ENCODE peak calls at places on chromosomes 5 and 9, in eight cellular contexts. V is right lobe of liver; Q is GM23248; Z is PC-9; N is right cardiac atrium; B is CD8-positive, alpha-beta memory T cell; K is lower lobe of right lung; Y is PC-3. D is an unnamed sample.

GRCh38 chr9:79974806-79975422 is 403.1 kb downstream of the TLE4 start:
- DNase-seq in Q (no peak), Y (no peak), N (no peak), V (no peak), K (no peak), Z (no peak), B (no peak), D (no peak)

GRCh38 chr9:105254226-105254625 is 9.8 kb downstream of the SLC44A1 start:
- DNase-seq in K (no peak), N (no peak), Q (no peak), Y (no peak), Z (no peak), B (no peak), V (no peak), D (no peak)

GRCh38 chr5:106092455-106092854 is 1578.3 kb downstream of the EFNA5 start:
- DNase-seq in V (no peak), N (no peak), Q (no peak), Z (no peak), B (no peak), Y (no peak), K (no peak), D (no peak)

GRCh38 chr5:118963169-118963568 is 25.2 kb downstream of the DTWD2 start:
- DNase-seq in Q (no peak), B (no peak), V (no peak), Y (no peak), Z (no peak), K (no peak), N (no peak), D (no peak)

GRCh38 chr9:121886759-121887485 is 206.2 kb downstream of the TTLL11 start:
- DNase-seq in B (no peak), Y (no peak), Z (no peak), Q (no peak), N (no peak), K (no peak), V (no peak), D (no peak)

GRCh38 chr5:103454774-103455173 is 107.8 kb downstream of the NUDT12 start:
- DNase-seq in Y (no peak), B (no peak), Q (peak; percentile 39), Z (no peak), K (no peak), V (no peak), N (no peak), D (no peak)

GRCh38 chr9:84898188-84898587 is 228.7 kb downstream of the NTRK2 start:
- DNase-seq in Q (no peak), Z (no peak), B (no peak), N (no peak), Y (no peak), V (no peak), K (no peak), D (no peak)

GRCh38 chr5:65142511-65143011 is 339.2 kb downstream of the ADAMTS6 start:
- DNase-seq in K (no peak), Y (peak; percentile 37), Z (no peak), V (no peak), N (no peak), B (no peak), Q (peak; percentile 70), D (no peak)

GRCh38 chr9:34253460-34253837 is 74.6 kb downstream of the UBAP1 start:
- DNase-seq in K (no peak), N (peak; percentile 80), V (no peak), Z (no peak), Y (peak; percentile 23), Q (peak; percentile 81), B (no peak), D (no peak)

DNA sequence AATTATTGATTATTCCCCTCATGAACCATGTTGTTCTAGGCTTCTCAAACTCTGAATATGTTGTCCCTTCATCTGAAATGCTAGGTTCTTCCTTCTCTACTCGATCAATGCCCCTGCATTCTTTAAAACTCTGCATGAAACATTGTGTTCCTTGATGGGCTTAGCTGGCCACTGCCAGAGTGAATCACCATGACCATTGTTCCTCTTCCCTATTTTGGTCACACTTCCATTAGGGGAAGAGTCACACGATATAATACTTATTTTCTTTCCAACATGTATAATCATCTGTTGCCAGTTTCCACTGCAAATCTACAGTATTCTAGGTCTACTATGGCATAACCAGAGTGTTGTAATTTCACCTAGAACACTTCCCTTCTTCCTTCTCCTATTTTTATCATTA is 247.9 kb downstream of the TRPM3 start:
- DNase-seq in N (no peak), Y (no peak), V (no peak), Q (no peak), B (no peak), Z (no peak), K (no peak), D (no peak)
- H3K27ac ChIP-seq in N (no peak overlapping the region), Y (no peak overlapping the region), V (no peak overlapping the region), Q (no peak overlapping the region), B (no peak overlapping the region), Z (no peak overlapping the region), K (no peak overlapping the region), D (no peak overlapping the region)

DNA sequence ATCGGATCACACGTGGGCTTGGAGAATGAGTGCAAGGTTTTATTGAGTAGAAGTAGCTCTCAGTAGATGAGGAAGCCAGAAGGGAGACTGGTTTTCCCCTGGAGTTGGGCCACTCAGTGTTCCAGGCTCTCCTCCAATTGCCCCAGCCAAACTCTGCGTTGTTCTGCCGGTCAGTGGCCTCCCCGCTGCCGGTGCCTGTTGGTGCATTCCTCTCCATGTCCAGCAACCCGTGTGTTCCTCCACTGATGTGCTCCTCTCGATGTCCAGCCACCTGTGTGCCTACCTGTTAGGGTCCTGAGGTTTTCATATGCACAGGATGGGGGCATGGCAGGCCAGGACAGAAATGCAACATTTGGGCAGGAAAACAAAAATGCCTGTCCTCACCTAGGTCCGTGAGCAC is 888.0 kb upstream of the PTPRD start:
- DNase-seq in Q (no peak), V (no peak), K (no peak), B (no peak), N (no peak), Z (no peak), Y (no peak), D (no peak)
- H3K4me1 ChIP-seq in Q (no peaks in the 10 kb centered on the region), V (no peaks in the 10 kb centered on the region), K (no peaks in the 10 kb centered on the region), B (no peaks in the 10 kb centered on the region), N (no peaks in the 10 kb centered on the region), Z (no peaks in the 10 kb centered on the region), Y (no peaks in the 10 kb centered on the region), D (no peaks in the 10 kb centered on the region)

DNA sequence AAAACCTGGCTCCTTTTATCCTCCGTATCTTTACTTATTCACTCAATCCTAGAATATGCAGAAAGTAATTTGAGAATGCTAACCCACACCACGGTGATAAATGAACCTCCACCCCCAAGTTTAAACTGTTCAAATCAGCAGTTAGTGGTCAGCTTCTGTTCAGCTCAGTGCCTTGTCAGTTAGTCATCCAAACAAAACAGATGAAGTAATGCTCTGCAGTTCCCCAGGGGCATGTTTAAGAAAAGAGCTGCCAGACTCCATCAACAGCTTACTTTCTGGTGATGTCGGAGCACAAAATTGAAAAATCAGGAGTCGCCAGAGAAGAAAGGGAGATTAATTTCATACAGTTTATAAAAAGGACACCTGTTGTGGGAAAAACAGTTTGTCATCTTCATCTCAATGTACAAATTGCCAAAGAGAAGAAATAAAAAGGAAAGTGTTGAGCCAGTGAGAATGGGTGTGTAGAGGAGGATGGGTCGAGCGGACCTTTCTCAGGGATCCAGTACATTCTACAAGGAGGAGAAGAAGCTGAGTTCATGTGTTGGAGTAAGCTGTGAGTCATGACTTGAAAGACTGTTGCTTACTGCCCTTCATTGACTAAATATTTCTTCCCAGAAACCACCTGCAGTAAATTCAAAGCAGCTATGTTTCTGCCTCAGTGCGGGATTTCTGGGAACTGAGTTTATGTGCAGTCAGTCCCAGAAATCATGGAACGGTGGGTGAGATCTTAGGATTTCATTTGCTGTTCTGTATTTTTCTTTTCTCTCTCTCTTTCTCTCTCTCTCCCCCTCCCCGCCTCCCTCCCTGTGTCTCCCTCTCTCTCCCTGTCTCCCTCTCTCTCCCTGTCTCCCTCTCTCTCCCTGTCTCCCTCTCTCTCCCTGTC is 13.7 kb downstream of the TRIO start:
- DNase-seq in K (no peak), Q (peak; percentile 96), B (no peak), Z (peak; percentile 99), N (no peak), Y (peak; percentile 98), V (no peak), D (no peak)
- H3K27ac ChIP-seq in K (no peak overlapping the region), Q (peak overlapping the region; percentile 94), B (no peak overlapping the region), Z (peak overlapping the region; percentile 87), N (no peak overlapping the region), Y (peak overlapping the region; percentile 94), V (no peak overlapping the region), D (no peak overlapping the region)

GRCh38 chr5:150158170-150158949 is 2.7 kb upstream of the PDGFRB start:
- DNase-seq in V (no peak), B (no peak), K (no peak), Y (no peak), N (peak; percentile 81), Z (no peak), Q (peak; percentile 79), D (no peak)

GRCh38 chr5:150161242-150162141 is 5.1 kb upstream of the CDX1 start:
- DNase-seq in B (peak; percentile 65), V (peak; percentile 86), N (peak; percentile 95), Z (peak; percentile 51), Q (peak; percentile 80), Y (peak; percentile 97), K (peak; percentile 79), D (peak; percentile 91)

GRCh38 chr5:150159741-150160179 is 4.1 kb upstream of the PDGFRB start:
- DNase-seq in B (no peak), Y (no peak), K (no peak), Q (peak; percentile 89), Z (no peak), V (no peak), N (peak; percentile 88), D (peak; percentile 85)

GRCh38 chr5:150162142-150162513 is 4.5 kb upstream of the CDX1 start:
- DNase-seq in N (no peak), V (no peak), Z (no peak), Q (no peak), Y (no peak), B (no peak), K (no peak), D (no peak)

GRCh38 chr5:150160448-150161069 is 4.9 kb upstream of the PDGFRB start:
- DNase-seq in Z (no peak), K (no peak), V (no peak), N (no peak), B (no peak), Y (no peak), Q (peak; percentile 47), D (no peak)
- H3K4me1 ChIP-seq in Z (no peaks in the 10 kb centered on the region), K (peaks cover 35% of the 10 kb centered on the region), V (no peaks in the 10 kb centered on the region), N (peaks cover 7% of the 10 kb centered on the region), B (peaks cover 6% of the 10 kb centered on the region), Y (peaks cover 5% of the 10 kb centered on the region), Q (peaks cover 52% of the 10 kb centered on the region), D (peaks cover 2% of the 10 kb centered on the region)

DNA sequence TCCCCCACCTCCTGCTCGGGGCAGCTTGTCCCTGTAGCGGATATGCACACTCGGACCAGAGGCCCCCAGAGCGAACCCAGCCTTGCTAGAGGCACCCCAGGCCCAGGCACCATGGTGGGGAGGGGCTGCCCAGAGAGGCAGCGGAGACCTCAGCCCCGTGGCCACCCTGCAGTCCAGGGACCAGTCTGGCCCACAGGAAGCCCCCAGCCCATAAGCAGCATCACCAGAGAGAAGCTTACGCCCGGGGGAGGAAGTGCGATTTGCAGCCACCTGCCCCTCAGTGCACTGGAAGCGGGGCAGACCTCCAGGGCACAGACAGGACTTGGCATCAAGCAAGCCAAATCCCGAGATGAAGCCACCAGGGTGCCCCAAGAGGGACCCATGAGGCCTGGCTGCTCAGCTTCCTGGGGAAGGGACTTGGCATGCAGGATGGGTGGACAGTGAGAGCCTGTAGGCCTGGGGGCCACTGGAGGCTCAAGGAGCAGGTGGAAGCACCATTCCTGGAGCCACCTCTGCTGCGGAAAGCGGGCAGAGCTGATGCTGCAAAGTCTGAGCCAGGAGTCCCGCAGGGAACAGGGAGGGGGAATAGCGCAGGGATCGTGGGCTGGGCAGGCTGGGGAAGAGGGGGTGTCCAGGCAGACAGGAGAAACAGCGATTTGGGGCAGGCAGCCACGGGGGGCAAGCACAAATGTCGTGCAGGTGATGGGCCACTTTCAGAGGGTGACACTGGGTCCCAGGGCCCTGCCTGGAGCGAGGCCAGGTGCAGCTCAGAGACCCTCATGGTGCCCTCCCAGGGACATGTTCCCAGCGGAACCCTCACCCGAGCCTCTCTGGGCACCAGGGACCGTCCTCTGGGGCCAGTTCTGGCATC is 3.4 kb downstream of the LRRC26 start:
- DNase-seq in K (no peak), V (no peak), Z (no peak), Y (no peak), Q (no peak), B (no peak), N (no peak), D (no peak)
- H3K27ac ChIP-seq in K (no peak overlapping the region), V (no peak overlapping the region), Z (no peak overlapping the region), Y (no peak overlapping the region), Q (no peak overlapping the region), B (no peak overlapping the region), N (no peak overlapping the region), D (no peak overlapping the region)